ENCODE peak calls at places on chromosome X, in ten cellular contexts. E, J, B, L, F, M, N, H, G and U are unnamed samples.

GRCh38 chrX:134548257-134548732 is 88.3 kb downstream of the HPRT1 start:
- DNase-seq in E (no peak), J (no peak), B (no peak), L (no peak), F (no peak), M (no peak), N (no peak), H (peak; percentile 37), G (peak; percentile 13), U (peak; percentile 40)

GRCh38 chrX:102985182-102985581 is 48.1 kb downstream of the RAB40AL start:
- DNase-seq in E (no peak), J (no peak), B (no peak), L (no peak), F (no peak), M (peak; percentile 0), N (no peak), H (no peak), G (peak; percentile 10), U (no peak)

GRCh38 chrX:24838624-24839023 is 144.9 kb downstream of the POLA1 start:
- DNase-seq in E (no peak), J (no peak), B (peak; percentile 22), L (no peak), F (peak; percentile 62), M (peak; percentile 1), N (no peak), H (peak; percentile 54), G (peak; percentile 4), U (peak; percentile 52)

GRCh38 chrX:72121381-72121780 is 10.3 kb downstream of the RTL5 start:
- DNase-seq in E (no peak), J (peak; percentile 64), B (peak; percentile 63), L (peak; percentile 19), F (peak; percentile 71), M (no peak), N (no peak), H (no peak), G (peak; percentile 84), U (no peak)

GRCh38 chrX:109926743-109927662 is 75.9 kb upstream of the TMEM164 start:
- DNase-seq in E (no peak), J (no peak), B (no peak), L (no peak), F (no peak), M (no peak), N (no peak), H (no peak), G (no peak), U (no peak)

GRCh38 chrX:45714864-45715263 is 514.2 kb upstream of the DIPK2B start:
- DNase-seq in E (no peak), J (no peak), B (peak; percentile 66), L (peak; percentile 2), F (peak; percentile 52), M (peak; percentile 62), N (no peak), H (no peak), G (peak; percentile 92), U (peak; percentile 85)

GRCh38 chrX:127702527-127702926 is 349.7 kb downstream of the ACTRT1 start:
- DNase-seq in E (no peak), J (no peak), B (no peak), L (no peak), F (no peak), M (no peak), N (no peak), H (no peak), G (no peak), U (no peak)

GRCh38 chrX:155065035-155065734 is 5.8 kb downstream of the CMC4 start:
- DNase-seq in E (no peak), J (no peak), B (peak; percentile 59), L (no peak), F (peak; percentile 72), M (no peak), N (no peak), H (no peak), G (peak; percentile 53), U (no peak)

GRCh38 chrX:38882894-38883620 is 81.8 kb downstream of the MID1IP1 start:
- DNase-seq in E (no peak), J (no peak), B (peak; percentile 94), L (no peak), F (no peak), M (peak; percentile 14), N (peak; percentile 40), H (no peak), G (peak; percentile 92), U (peak; percentile 82)

GRCh38 chrX:374566-374965 is 12.1 kb downstream of the PPP2R3B start:
- DNase-seq in E (peak; percentile 35), J (no peak), B (no peak), L (no peak), F (no peak), M (no peak), N (no peak), H (no peak), G (no peak), U (peak; percentile 19)

GRCh38 chrX:143853488-143853887 is 30.4 kb upstream of the UBE2NL start:
- DNase-seq in E (no peak), J (no peak), B (no peak), L (no peak), F (peak; percentile 15), M (no peak), N (no peak), H (no peak), G (peak; percentile 30), U (no peak)

GRCh38 chrX:136823175-136823574 is 42.4 kb upstream of the ARHGEF6 start:
- DNase-seq in E (no peak), J (no peak), B (peak; percentile 45), L (no peak), F (no peak), M (no peak), N (no peak), H (no peak), G (peak; percentile 64), U (no peak)

GRCh38 chrX:23855569-23855968 is 52.2 kb downstream of the APOO start:
- DNase-seq in E (no peak), J (no peak), B (no peak), L (no peak), F (peak; percentile 30), M (no peak), N (no peak), H (no peak), G (no peak), U (no peak)

GRCh38 chrX:39903343-39903742 is 194.4 kb downstream of the BCOR start:
- DNase-seq in E (no peak), J (no peak), B (peak; percentile 22), L (no peak), F (peak; percentile 69), M (no peak), N (no peak), H (no peak), G (peak; percentile 3), U (no peak)

GRCh38 chrX:2497961-2498780 is 2.6 kb downstream of the DHRSX start:
- DNase-seq in E (no peak), J (no peak), B (peak; percentile 21), L (no peak), F (peak; percentile 52), M (peak; percentile 21), N (peak; percentile 67), H (peak; percentile 5), G (no peak), U (peak; percentile 30)

GRCh38 chrX:57573754-57574153 is 18.1 kb upstream of the ZXDB start:
- DNase-seq in E (no peak), J (no peak), B (peak; percentile 24), L (no peak), F (peak; percentile 36), M (no peak), N (no peak), H (peak; percentile 30), G (no peak), U (peak; percentile 33)

GRCh38 chrX:150291014-150291413 is 72.1 kb upstream of the MAMLD1 start:
- DNase-seq in E (no peak), J (no peak), B (peak; percentile 39), L (no peak), F (no peak), M (no peak), N (no peak), H (no peak), G (peak; percentile 20), U (no peak)

GRCh38 chrX:1493877-1494510 is 41.3 kb upstream of the ASMTL start:
- DNase-seq in E (peak; percentile 72), J (no peak), B (no peak), L (no peak), F (no peak), M (no peak), N (no peak), H (no peak), G (no peak), U (no peak)

GRCh38 chrX:39739585-39739984 is 358.2 kb downstream of the BCOR start:
- DNase-seq in E (no peak), J (no peak), B (no peak), L (no peak), F (no peak), M (no peak), N (no peak), H (no peak), G (no peak), U (no peak)

GRCh38 chrX:141467442-141467841 is 117.1 kb downstream of the SPANXA1 start:
- DNase-seq in E (no peak), J (no peak), B (peak; percentile 10), L (no peak), F (peak; percentile 14), M (peak; percentile 0), N (no peak), H (peak; percentile 1), G (peak; percentile 1), U (peak; percentile 38)

GRCh38 chrX:138945219-138945618 is 233.7 kb upstream of the FGF13 start:
- DNase-seq in E (no peak), J (no peak), B (peak; percentile 69), L (no peak), F (no peak), M (no peak), N (no peak), H (no peak), G (peak; percentile 47), U (no peak)

GRCh38 chrX:9102956-9103355 is 69.0 kb upstream of the FAM9B start:
- DNase-seq in E (no peak), J (no peak), B (no peak), L (no peak), F (no peak), M (no peak), N (no peak), H (no peak), G (no peak), U (no peak)

GRCh38 chrX:109463729-109464128 is 18.2 kb downstream of the GUCY2F start:
- DNase-seq in E (no peak), J (no peak), B (peak; percentile 15), L (no peak), F (no peak), M (no peak), N (no peak), H (no peak), G (no peak), U (no peak)

GRCh38 chrX:38154818-38155217 is 65.9 kb downstream of the SRPX start:
- DNase-seq in E (no peak), J (no peak), B (no peak), L (no peak), F (no peak), M (no peak), N (no peak), H (no peak), G (no peak), U (no peak)

GRCh38 chrX:16836371-16836770 is 33.8 kb downstream of the RBBP7 start:
- DNase-seq in E (peak; percentile 48), J (no peak), B (peak; percentile 57), L (no peak), F (no peak), M (no peak), N (no peak), H (peak; percentile 59), G (peak; percentile 12), U (peak; percentile 64)

GRCh38 chrX:16451331-16451730 is 198.6 kb upstream of the S100G start:
- DNase-seq in E (no peak), J (no peak), B (peak; percentile 41), L (no peak), F (peak; percentile 8), M (no peak), N (no peak), H (no peak), G (no peak), U (no peak)

GRCh38 chrX:78315745-78316144 is 11.7 kb downstream of the CYSLTR1 start:
- DNase-seq in E (no peak), J (no peak), B (no peak), L (no peak), F (no peak), M (no peak), N (no peak), H (no peak), G (no peak), U (no peak)

GRCh38 chrX:107293056-107293455 is 86.6 kb downstream of the DNAAF6 start:
- DNase-seq in E (no peak), J (no peak), B (no peak), L (no peak), F (no peak), M (no peak), N (no peak), H (no peak), G (no peak), U (no peak)